ENCODE peak calls at places on chromosomes 6 and 20, in four cellular contexts. J, X, S and G are unnamed samples.

GRCh38 chr6:42468273-42468672 is 16.5 kb upstream of the TRERF1 start:
- DNase-seq in S (no peak), J (no peak), X (no peak), G (no peak)

GRCh38 chr6:51855310-51856082 is 231.9 kb downstream of the PKHD1 start:
- DNase-seq in J (peak; percentile 8), X (peak; percentile 41), S (peak; percentile 58), G (no peak)

GRCh38 chr6:112925702-112926101 is 578.6 kb downstream of the RFPL4B start:
- DNase-seq in J (no peak), X (no peak), S (no peak), G (no peak)

GRCh38 chr20:10111144-10111771 is 76.5 kb downstream of the ANKEF1 start:
- DNase-seq in S (no peak), J (no peak), X (no peak), G (no peak)

GRCh38 chr6:134170844-134171243 is 118.4 kb upstream of the SLC2A12 start:
- DNase-seq in J (no peak), S (peak; percentile 68), X (peak; percentile 44), G (no peak)

GRCh38 chr6:143647191-143647590 is 30.6 kb upstream of the PHACTR2 start:
- DNase-seq in J (no peak), X (no peak), S (no peak), G (no peak)

GRCh38 chr6:79062708-79063107 is 15.3 kb downstream of the PHIP start:
- DNase-seq in S (no peak), J (no peak), X (no peak), G (no peak)

GRCh38 chr20:53297154-53297529 is 296.5 kb downstream of the ZNF217 start:
- DNase-seq in X (no peak), S (no peak), J (no peak), G (no peak)

GRCh38 chr6:6834356-6835342 is 246.1 kb downstream of the LY86 start:
- DNase-seq in J (no peak), X (peak; percentile 74), S (peak; percentile 30), G (no peak)

GRCh38 chr20:14582855-14583254 is 245.4 kb upstream of the FLRT3 start:
- DNase-seq in J (no peak), S (no peak), X (peak; percentile 72), G (peak; percentile 59)

GRCh38 chr20:12217382-12217781 is 299.7 kb downstream of the BTBD3 start:
- DNase-seq in S (no peak), J (no peak), X (no peak), G (no peak)

GRCh38 chr6:133951881-133952814 is 876 bp upstream of the TBPL1 start:
- DNase-seq in S (peak; percentile 79), X (peak; percentile 68), J (peak; percentile 71), G (no peak)

GRCh38 chr6:29631860-29632731 is 887 bp downstream of the GABBR1 start:
- DNase-seq in X (peak; percentile 52), J (peak; percentile 21), S (peak; percentile 79), G (no peak)

GRCh38 chr6:7821426-7821825 is 89.2 kb downstream of the TXNDC5 start:
- DNase-seq in X (no peak), S (no peak), J (no peak), G (no peak)

GRCh38 chr20:47201074-47201730 is 155.3 kb downstream of the ZMYND8 start:
- DNase-seq in S (no peak), X (no peak), J (no peak), G (no peak)

GRCh38 chr20:17589161-17589834 is 19.4 kb downstream of the DSTN start:
- DNase-seq in X (no peak), J (no peak), S (no peak), G (no peak)

GRCh38 chr6:94501546-94501945 is 1075.8 kb upstream of the MANEA start:
- DNase-seq in J (no peak), S (no peak), X (peak; percentile 2), G (peak; percentile 5)

GRCh38 chr20:10578607-10579006 is 95.2 kb downstream of the JAG1 start:
- DNase-seq in S (no peak), X (peak; percentile 90), J (no peak), G (peak; percentile 73)

GRCh38 chr6:35419431-35419830 is 32.7 kb upstream of the FANCE start:
- DNase-seq in S (no peak), X (no peak), J (no peak), G (no peak)

GRCh38 chr6:148999921-149000589 is 253.2 kb downstream of the UST start:
- DNase-seq in S (no peak), X (peak; percentile 62), J (no peak), G (no peak)

GRCh38 chr6:157428418-157429202 is 47.6 kb downstream of the ZDHHC14 start:
- DNase-seq in J (peak; percentile 18), S (no peak), X (peak; percentile 91), G (peak; percentile 82)

GRCh38 chr20:35302421-35303335 is 10.5 kb upstream of the FAM83C start:
- DNase-seq in J (no peak), S (no peak), X (peak; percentile 88), G (no peak)

GRCh38 chr6:16670183-16670582 is 91.1 kb downstream of the ATXN1 start:
- DNase-seq in J (no peak), S (no peak), X (no peak), G (no peak)

GRCh38 chr6:132687306-132687705 is 26.5 kb downstream of the VNN1 start:
- DNase-seq in S (no peak), X (peak; percentile 84), J (peak; percentile 13), G (peak; percentile 79)